ENCODE peak calls at places on chromosome 14, in seven cellular contexts. A is colonic mucosa, C is tibial artery, P is Calu3, E is astrocyte, G is GM13977, H is upper lobe of right lung. L is an unnamed sample.

GRCh38 chr14:94334837-94335236 is 11.7 kb upstream of the SERPINA6 start:
- DNase-seq in C (no peak), E (peak; percentile 12), H (no peak), A (no peak), P (no peak), G (no peak), L (no peak)

GRCh38 chr14:55434805-55435174 is 5.6 kb downstream of the TBPL2 start:
- DNase-seq in A (no peak), P (no peak), H (no peak), G (no peak), C (no peak), E (no peak), L (no peak)

GRCh38 chr14:95189400-95190162 is 32.3 kb upstream of the DICER1 start:
- DNase-seq in P (no peak), A (no peak), H (no peak), C (no peak), E (peak; percentile 32), G (no peak), L (no peak)

GRCh38 chr14:86527312-86527711 is 997.4 kb downstream of the FLRT2 start:
- DNase-seq in H (no peak), E (no peak), C (no peak), A (no peak), G (no peak), P (no peak), L (no peak)

GRCh38 chr14:96268426-96269358 is 12.7 kb downstream of the BDKRB1 start:
- DNase-seq in A (peak; percentile 43), E (peak; percentile 96), C (peak; percentile 45), H (no peak), G (no peak), P (peak; percentile 66), L (peak; percentile 82)

GRCh38 chr14:55313480-55313879 is 42.3 kb downstream of the FBXO34 start:
- DNase-seq in P (no peak), G (no peak), H (no peak), A (no peak), E (no peak), C (no peak), L (no peak)

GRCh38 chr14:68248481-68249255 is 429.1 kb downstream of the RAD51B start:
- DNase-seq in E (peak; percentile 74), G (peak; percentile 53), P (peak; percentile 10), C (no peak), A (no peak), H (peak; percentile 63), L (no peak)

GRCh38 chr14:91228112-91229004 is 16.1 kb downstream of the GPR68 start:
- DNase-seq in A (no peak), E (peak; percentile 86), H (no peak), P (no peak), C (no peak), G (peak; percentile 88), L (peak; percentile 78)

GRCh38 chr14:70665448-70666363 is 24.0 kb downstream of the TTC9 start:
- DNase-seq in H (peak; percentile 75), A (peak; percentile 81), C (no peak), P (peak; percentile 84), E (no peak), G (peak; percentile 59), L (no peak)

GRCh38 chr14:94099006-94099405 is 11.5 kb upstream of the IFI27 start:
- DNase-seq in H (no peak), E (no peak), A (no peak), G (no peak), C (no peak), P (no peak), L (no peak)

GRCh38 chr14:52307870-52308269 is 6.2 kb upstream of the PTGER2 start:
- DNase-seq in P (no peak), G (no peak), E (peak; percentile 36), A (no peak), H (no peak), C (no peak), L (no peak)

DNA sequence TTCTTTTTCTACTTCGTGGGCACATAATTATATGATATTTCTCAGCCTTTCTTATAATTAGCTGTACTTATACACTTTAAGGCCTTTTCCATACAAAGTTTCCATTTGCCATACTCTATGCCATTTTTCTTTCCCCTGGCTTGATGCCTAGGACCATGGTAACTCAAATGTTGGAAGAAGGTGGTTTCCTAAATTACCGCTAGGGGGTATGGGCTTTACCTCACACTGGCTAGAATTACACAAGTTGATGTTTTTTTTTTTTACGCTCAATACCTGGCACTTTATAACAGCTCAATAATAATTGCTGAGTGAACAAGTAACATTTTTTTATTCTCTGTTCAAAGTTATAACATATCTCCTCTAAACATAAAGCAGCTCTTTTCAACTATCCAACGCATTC is 306.8 kb upstream of the LRFN5 start:
- DNase-seq in A (no peak), G (no peak), H (no peak), C (no peak), P (no peak), E (no peak), L (no peak)
- TF ChIP-seq CTCF in A (no peak), G (peak; percentile 28), H (no peak), C (no peak), P (no peak), E (no peak), L (no peak)

GRCh38 chr14:105486974-105487448 is 325 bp downstream of the CRIP1 start:
- DNase-seq in G (no peak), A (peak; percentile 86), E (no peak), C (peak; percentile 75), P (no peak), H (no peak), L (no peak)

GRCh38 chr14:105487449-105487985 is 831 bp downstream of the CRIP1 start:
- DNase-seq in C (peak; percentile 46), H (peak; percentile 88), E (no peak), A (peak; percentile 78), P (no peak), G (no peak), L (no peak)

GRCh38 chr14:105489607-105490317 is 1.3 kb upstream of the TEDC1 start:
- DNase-seq in P (peak; percentile 89), A (peak; percentile 94), C (peak; percentile 88), G (peak; percentile 89), E (peak; percentile 68), H (peak; percentile 89), L (peak; percentile 68)

GRCh38 chr14:105488781-105489606 is 2.1 kb upstream of the TEDC1 start:
- DNase-seq in E (no peak), H (no peak), C (no peak), G (no peak), P (no peak), A (peak; percentile 39), L (no peak)

GRCh38 chr14:105487986-105488777 is 1.5 kb downstream of the CRIP1 start:
- DNase-seq in G (no peak), E (no peak), A (peak; percentile 86), H (no peak), P (no peak), C (no peak), L (no peak)
- TF ChIP-seq CTCF in G (no peak), E (no peak), A (no peak), H (peak; percentile 10), P (no peak), C (no peak), L (no peak)

DNA sequence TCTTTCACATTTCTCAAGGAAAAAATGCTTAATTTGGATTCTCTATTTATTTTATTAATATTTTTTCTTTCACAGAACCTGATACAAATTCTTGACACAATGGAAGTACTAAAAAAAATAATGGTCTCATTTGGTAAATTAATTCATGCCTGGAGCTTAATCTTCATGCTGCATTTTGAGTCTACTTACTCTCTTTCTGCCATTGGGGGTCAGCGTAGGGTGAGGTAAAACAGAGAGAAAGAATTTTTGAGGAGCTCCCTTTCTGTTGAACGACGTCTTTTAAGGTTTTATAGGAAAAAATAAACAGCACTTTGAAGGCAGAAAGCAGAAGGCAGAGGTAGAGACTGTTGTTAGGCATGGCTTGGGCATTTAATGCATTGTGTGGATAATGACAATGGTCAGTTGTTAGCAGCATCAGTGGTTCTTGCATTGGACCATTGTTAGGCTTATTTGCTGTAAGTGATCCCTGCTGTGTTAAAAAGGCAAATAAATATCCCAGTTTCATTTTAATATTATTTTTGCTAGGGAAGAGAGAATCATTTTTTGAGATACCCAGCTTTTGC is 557.2 kb upstream of the STXBP6 start:
- DNase-seq in G (no peak), H (no peak), P (no peak), C (no peak), E (no peak), A (no peak), L (no peak)
- TF ChIP-seq CTCF in G (no peak), H (no peak), P (no peak), C (no peak), E (no peak), A (no peak), L (no peak)

GRCh38 chr14:99034711-99035171 is 237.3 kb downstream of the BCL11B start:
- DNase-seq in A (no peak), C (no peak), H (no peak), E (no peak), P (no peak), G (no peak), L (no peak)
- TF ChIP-seq CTCF in A (no peak), C (no peak), H (no peak), E (no peak), P (no peak), G (no peak), L (peak; percentile 9)

DNA sequence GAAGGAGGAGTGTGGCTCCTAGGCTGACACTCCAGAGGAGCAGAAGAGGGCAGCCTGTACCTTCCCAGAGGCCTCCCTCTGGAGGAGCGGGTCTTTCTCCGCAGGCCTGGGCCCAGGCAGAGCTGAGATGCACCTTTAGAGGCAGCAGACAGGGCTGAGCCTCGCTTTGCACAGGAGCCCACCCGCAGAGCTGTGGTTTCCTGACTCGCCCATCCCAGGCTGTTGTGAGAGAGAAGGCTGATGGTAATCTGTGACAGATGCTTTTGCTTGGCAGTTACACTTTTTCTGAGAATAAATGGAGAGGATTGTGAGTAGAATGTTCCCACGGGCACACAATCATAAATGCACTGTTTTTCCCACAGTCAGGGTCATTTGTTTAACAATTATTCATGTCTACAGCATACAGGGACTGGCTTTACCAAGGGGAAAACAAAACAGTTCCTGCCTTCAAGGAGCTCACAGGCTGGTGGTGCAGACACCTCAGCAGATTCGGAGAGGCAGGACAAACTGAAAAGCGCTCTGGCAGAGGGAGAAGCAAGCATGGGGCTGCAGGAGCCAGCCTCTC is 13.9 kb downstream of the EVL start:
- DNase-seq in H (no peak), E (peak; percentile 69), G (peak; percentile 36), C (no peak), P (no peak), A (peak; percentile 34), L (peak; percentile 75)
- TF ChIP-seq CTCF in H (no peak), E (no peak), G (no peak), C (no peak), P (no peak), A (no peak), L (peak; percentile 45)